ENCODE peak calls at places on chromosomes 6 and 20, in nine cellular contexts. J is endodermal cell, A is heart left ventricle, K is colonic mucosa, U is hepatocyte, T is mammary epithelial cell, V is left lung, S is fibroblast of lung, F is vagina. E is an unnamed sample. For H3K4me1, the result is how much of the 10 kb centered on the place peaks cover.

GRCh38 chr6:73942581-73942980 is 246.6 kb downstream of the CD109 start:
- DNase-seq in J (peak), A (no peak), K (no peak), U (no peak), T (peak), V (no peak), S (peak), F (no peak), E (peak)

GRCh38 chr6:9252784-9253183 is 817.4 kb upstream of the SLC35B3 start:
- DNase-seq in J (peak), A (no peak), K (no peak), U (no peak), T (no peak), V (no peak), S (no peak), F (no peak), E (no peak)

GRCh38 chr6:89272611-89273010 is 42.5 kb downstream of the GABRR2 start:
- DNase-seq in J (no peak), A (no peak), K (no peak), U (no peak), T (no peak), V (no peak), S (no peak), F (no peak), E (no peak)

GRCh38 chr20:19079536-19080299 is 132.7 kb upstream of the SLC24A3 start:
- DNase-seq in J (no peak), A (no peak), K (no peak), U (no peak), T (peak), V (no peak), S (no peak), F (peak), E (no peak)

GRCh38 chr6:628772-629171 is 28.1 kb downstream of the HUS1B start:
- DNase-seq in J (no peak), A (no peak), K (no peak), U (no peak), T (no peak), V (no peak), S (no peak), F (no peak), E (no peak)

GRCh38 chr6:53464483-53464882 is 80.4 kb downstream of the GCLC start:
- DNase-seq in J (no peak), A (no peak), K (no peak), U (no peak), T (no peak), V (no peak), S (no peak), F (no peak), E (no peak)

GRCh38 chr20:25336561-25337422 is 53.8 kb downstream of the ABHD12 start:
- DNase-seq in J (peak), A (no peak), K (no peak), U (peak), T (peak), V (no peak), S (peak), F (no peak), E (peak)

GRCh38 chr6:25056130-25056529 is 120.4 kb upstream of the RIPOR2 start:
- DNase-seq in J (no peak), A (no peak), K (peak), U (no peak), T (no peak), V (no peak), S (no peak), F (no peak), E (no peak)

GRCh38 chr20:62339647-62340062 is 27.5 kb downstream of the LAMA5 start:
- DNase-seq in J (no peak), A (no peak), K (no peak), U (no peak), T (no peak), V (peak), S (no peak), F (no peak), E (no peak)

GRCh38 chr20:61934716-61935530 is 130.8 kb downstream of the TAF4 start:
- DNase-seq in J (peak), A (no peak), K (no peak), U (no peak), T (no peak), V (peak), S (peak), F (no peak), E (peak)

GRCh38 chr6:107793193-107793592 is 30.9 kb downstream of the SCML4 start:
- DNase-seq in J (peak), A (no peak), K (no peak), U (no peak), T (no peak), V (no peak), S (no peak), F (peak), E (no peak)

GRCh38 chr20:33787253-33787891 is 23.8 kb upstream of the CHMP4B start:
- DNase-seq in J (no peak), A (no peak), K (no peak), U (no peak), T (no peak), V (no peak), S (no peak), F (no peak), E (no peak)

GRCh38 chr20:57897891-57898290 is 188.1 kb upstream of the PMEPA1 start:
- DNase-seq in J (no peak), A (no peak), K (no peak), U (no peak), T (no peak), V (no peak), S (no peak), F (no peak), E (no peak)

GRCh38 chr6:168164462-168165061 is 85.5 kb upstream of the FRMD1 start:
- DNase-seq in J (peak), A (no peak), K (peak), U (no peak), T (no peak), V (no peak), S (no peak), F (peak), E (no peak)

GRCh38 chr6:21005816-21006553 is 471.7 kb downstream of the CDKAL1 start:
- DNase-seq in J (no peak), A (no peak), K (no peak), U (peak), T (peak), V (no peak), S (peak), F (no peak), E (no peak)

GRCh38 chr6:136521891-136522290 is 28.3 kb downstream of the MAP7 start:
- DNase-seq in J (no peak), A (no peak), K (no peak), U (no peak), T (no peak), V (no peak), S (no peak), F (no peak), E (no peak)

GRCh38 chr6:154969796-154970195 is 25.3 kb upstream of the TIAM2 start:
- DNase-seq in J (no peak), A (no peak), K (no peak), U (no peak), T (peak), V (no peak), S (peak), F (no peak), E (no peak)

GRCh38 chr20:41358717-41359116 is 7.9 kb downstream of the EMILIN3 start:
- DNase-seq in J (no peak), A (no peak), K (no peak), U (no peak), T (no peak), V (peak), S (no peak), F (no peak), E (no peak)
- TF ChIP-seq CTCF in J (no peak), A (no peak), K (no peak), U (no peak), T (no peak), V (no peak), S (no peak), F (no peak), E (no peak)

GRCh38 chr6:33592595-33593413 is 12.7 kb upstream of the BAK1 start:
- DNase-seq in J (peak), A (no peak), K (peak), U (peak), T (no peak), V (peak), S (peak), F (no peak), E (no peak)
- H3K4me3 ChIP-seq in J (no peak), A (no peak), K (peak), U (no peak), T (no peak), V (no peak), S (no peak), F (peak), E (no peak)

GRCh38 chr20:51600016-51600420 is 57.5 kb upstream of the NFATC2 start:
- DNase-seq in J (no peak), A (no peak), K (no peak), U (no peak), T (no peak), V (no peak), S (no peak), F (no peak), E (no peak)

GRCh38 chr20:51596656-51597388 is 54.3 kb upstream of the NFATC2 start:
- DNase-seq in J (no peak), A (no peak), K (no peak), U (no peak), T (no peak), V (no peak), S (no peak), F (no peak), E (no peak)

GRCh38 chr20:51597389-51598231 is 55.1 kb upstream of the NFATC2 start:
- DNase-seq in J (no peak), A (no peak), K (no peak), U (no peak), T (no peak), V (no peak), S (no peak), F (no peak), E (no peak)

GRCh38 chr20:51600950-51601349 is 58.4 kb upstream of the NFATC2 start:
- DNase-seq in J (no peak), A (no peak), K (no peak), U (no peak), T (no peak), V (no peak), S (no peak), F (no peak), E (no peak)

GRCh38 chr20:51598581-51598980 is 56.1 kb upstream of the NFATC2 start:
- DNase-seq in J (no peak), A (no peak), K (no peak), U (no peak), T (no peak), V (no peak), S (no peak), F (no peak), E (no peak)
- H3K4me1 ChIP-seq in J (under half), A (under half), K (under half), U (under half), T (under half), V (under half), S (under half), F (under half), E (under half)

GRCh38 chr20:6829510-6830116 is 62.1 kb downstream of the BMP2 start:
- DNase-seq in J (peak), A (no peak), K (no peak), U (no peak), T (peak), V (no peak), S (peak), F (no peak), E (peak)
- TF ChIP-seq CTCF in J (peak), A (no peak), K (no peak), U (peak), T (peak), V (no peak), S (peak), F (no peak), E (peak)

DNA sequence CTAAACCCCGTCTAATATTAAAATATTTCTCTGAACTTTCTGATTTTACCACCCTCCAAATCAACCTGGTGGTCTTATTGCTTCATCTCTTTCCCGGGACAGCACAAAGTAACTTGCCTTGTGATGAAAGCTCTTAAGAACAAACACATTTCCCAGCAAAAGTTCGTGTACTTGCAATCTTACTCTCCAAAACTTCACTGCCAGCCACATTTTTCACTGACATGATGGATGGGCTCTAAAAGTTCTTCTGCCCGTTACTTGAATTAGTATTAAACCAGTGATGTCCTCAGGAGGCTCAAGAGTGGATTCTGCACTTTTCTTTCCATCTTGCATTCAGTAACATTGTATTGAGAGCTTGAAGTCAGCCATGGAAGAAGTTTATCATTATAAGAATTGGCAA is 731.6 kb upstream of the GJE1 start:
- DNase-seq in J (no peak), A (no peak), K (no peak), U (no peak), T (no peak), V (no peak), S (peak), F (no peak), E (no peak)
- H3K4me3 ChIP-seq in J (no peak), A (no peak), K (no peak), U (no peak), T (no peak), V (no peak), S (no peak), F (no peak), E (no peak)

DNA sequence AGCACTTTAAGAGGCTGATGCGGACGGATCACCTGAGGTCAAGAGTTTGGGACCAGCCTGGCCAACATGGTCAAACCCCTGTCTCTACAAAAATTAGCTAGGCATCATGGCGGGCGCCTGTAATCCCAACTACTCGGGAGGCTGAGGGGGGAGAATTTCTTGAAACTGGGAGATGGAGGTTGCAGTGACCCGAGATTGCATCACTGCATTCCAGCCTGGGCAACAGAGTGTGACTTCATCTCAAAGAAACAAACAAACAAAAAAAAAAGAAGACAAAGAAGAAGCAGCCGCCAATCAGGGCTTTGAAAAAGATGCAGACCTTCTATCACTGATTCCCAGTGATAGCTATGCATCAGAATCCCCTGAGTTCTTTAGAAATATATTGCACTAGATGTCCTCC is 56.8 kb downstream of the COL9A1 start:
- DNase-seq in J (no peak), A (no peak), K (no peak), U (no peak), T (no peak), V (no peak), S (no peak), F (no peak), E (no peak)
- H3K4me1 ChIP-seq in J (under half), A (under half), K (under half), U (under half), T (under half), V (under half), S (under half), F (under half), E (under half)

GRCh38 chr6:81105998-81106397 is 646.5 kb downstream of the TENT5A start:
- DNase-seq in J (no peak), A (no peak), K (no peak), U (no peak), T (no peak), V (no peak), S (no peak), F (no peak), E (no peak)
- TF ChIP-seq CTCF in J (peak), A (no peak), K (no peak), U (no peak), T (no peak), V (no peak), S (no peak), F (no peak), E (no peak)

E was measured in Caco-2.